ENCODE peak calls at places on chromosomes 7 and 10, in four cellular contexts. W is AG04450, M is tibial nerve, F is brain microvascular endothelial cell. I is an unnamed sample.

GRCh38 chr7:32285698-32286097 is 204.5 kb downstream of the LSM5 start:
- DNase-seq in W (no peak), M (no peak), F (no peak), I (no peak)

GRCh38 chr7:90345548-90346319 is 782 bp upstream of the GTPBP10 start:
- DNase-seq in W (no peak), M (peak), F (peak), I (peak)

GRCh38 chr10:43851030-43851429 is 202.3 kb upstream of the ZNF32 start:
- DNase-seq in W (no peak), M (no peak), F (no peak), I (no peak)

GRCh38 chr7:2619120-2619519 is 12.7 kb upstream of the TTYH3 start:
- DNase-seq in W (peak), M (no peak), F (no peak), I (peak)

GRCh38 chr7:73353243-73353642 is 25.3 kb downstream of the FKBP6 start:
- DNase-seq in W (no peak), M (no peak), F (no peak), I (no peak)

GRCh38 chr7:37065779-37066271 is 341.5 kb upstream of the AOAH start:
- DNase-seq in W (no peak), M (no peak), F (peak), I (peak)

GRCh38 chr7:4479367-4480039 is 202.6 kb upstream of the FOXK1 start:
- DNase-seq in W (no peak), M (no peak), F (peak), I (peak)

GRCh38 chr7:4753610-4754432 is 21.6 kb upstream of the AP5Z1 start:
- DNase-seq in W (no peak), M (peak), F (no peak), I (no peak)

GRCh38 chr7:118858651-118859149 is 634.2 kb downstream of the ANKRD7 start:
- DNase-seq in W (no peak), M (no peak), F (no peak), I (no peak)

GRCh38 chr10:5283305-5284158 is 81.2 kb upstream of the UCN3 start:
- DNase-seq in W (peak), M (peak), F (peak), I (peak)

GRCh38 chr10:93039721-93040120 is 20.9 kb upstream of the CYP26C1 start:
- DNase-seq in W (no peak), M (no peak), F (peak), I (peak)

GRCh38 chr10:118207470-118208007 is 134.6 kb downstream of the FAM204A start:
- DNase-seq in W (no peak), M (no peak), F (no peak), I (no peak)

GRCh38 chr10:99530108-99531025 is 2.4 kb upstream of the NKX2-3 start:
- DNase-seq in W (no peak), M (no peak), F (no peak), I (no peak)

GRCh38 chr7:74355091-74355490 is 65.9 kb downstream of the CLIP2 start:
- DNase-seq in W (peak), M (peak), F (peak), I (peak)

GRCh38 chr10:119306514-119306951 is 99.2 kb downstream of the GRK5 start:
- DNase-seq in W (no peak), M (no peak), F (no peak), I (peak)

GRCh38 chr7:40826419-40827216 is 691.8 kb downstream of the SUGCT start:
- DNase-seq in W (peak), M (no peak), F (peak), I (peak)

GRCh38 chr10:7686351-7687171 is 16.6 kb upstream of the ITIH2 start:
- DNase-seq in W (no peak), M (no peak), F (no peak), I (no peak)

GRCh38 chr10:69527961-69528360 is 45.3 kb downstream of the NEUROG3 start:
- DNase-seq in W (no peak), M (no peak), F (no peak), I (no peak)

GRCh38 chr7:135321556-135321955 is 87.9 kb downstream of the STRA8 start:
- DNase-seq in W (no peak), M (no peak), F (no peak), I (peak)

GRCh38 chr10:130418731-130419130 is 282.5 kb downstream of the GLRX3 start:
- DNase-seq in W (no peak), M (no peak), F (no peak), I (no peak)

GRCh38 chr10:97407211-97407951 is 6.2 kb upstream of the RRP12 start:
- DNase-seq in W (peak), M (peak), F (peak), I (peak)

GRCh38 chr7:131235489-131236317 is 92.0 kb upstream of the MKLN1 start:
- DNase-seq in W (peak), M (peak), F (peak), I (peak)

GRCh38 chr10:520402-520787 is 169.1 kb downstream of the DIP2C start:
- DNase-seq in W (no peak), M (no peak), F (no peak), I (no peak)

GRCh38 chr7:104900525-104900924 is 113.5 kb upstream of the KMT2E start:
- DNase-seq in W (no peak), M (no peak), F (no peak), I (no peak)

GRCh38 chr10:91944880-91945630 is 21.5 kb downstream of the BTAF1 start:
- DNase-seq in W (no peak), M (no peak), F (peak), I (peak)

GRCh38 chr7:73827568-73828106 is 3.2 kb upstream of the CLDN4 start:
- DNase-seq in W (no peak), M (no peak), F (no peak), I (no peak)

GRCh38 chr7:103528152-103528551 is 82.1 kb upstream of the SLC26A5 start:
- DNase-seq in W (no peak), M (no peak), F (no peak), I (no peak)

GRCh38 chr7:103521917-103522316 is 75.9 kb upstream of the SLC26A5 start:
- DNase-seq in W (no peak), M (no peak), F (no peak), I (no peak)

GRCh38 chr7:103524042-103524907 is 78.3 kb upstream of the SLC26A5 start:
- DNase-seq in W (peak), M (no peak), F (peak), I (peak)
- TF ChIP-seq CTCF in W (peak), M (no peak), F (peak), I (peak)

DNA sequence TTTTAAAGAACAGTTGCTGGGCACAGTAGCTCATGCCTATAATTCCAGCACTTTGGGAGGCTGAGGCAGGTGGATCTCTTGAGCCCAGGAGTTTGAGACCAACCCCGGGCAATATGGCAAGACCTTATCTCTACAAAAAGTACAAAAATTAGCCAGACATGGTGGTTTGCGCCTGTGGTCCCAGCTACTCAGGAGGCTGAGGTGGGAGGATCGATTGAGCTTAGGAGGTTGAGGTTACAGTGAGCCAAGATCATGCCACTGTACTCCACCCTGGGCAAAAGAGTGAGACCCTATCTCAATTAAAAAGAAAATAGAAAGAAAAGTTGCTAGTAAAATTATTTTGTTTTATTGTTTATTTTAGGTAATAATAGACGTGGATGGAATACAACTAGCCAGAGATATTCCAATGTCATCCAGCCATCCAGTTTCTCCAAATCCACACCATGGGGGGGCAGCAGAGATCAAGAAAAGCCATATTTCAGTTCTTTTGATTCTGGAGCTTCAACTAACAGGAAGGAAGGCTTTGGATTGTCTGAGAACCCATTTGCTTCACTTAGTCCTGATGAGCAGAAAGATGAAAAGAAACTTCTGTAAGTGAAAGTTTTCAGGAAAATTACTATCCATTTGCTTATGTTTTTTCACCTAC is 3.0 kb downstream of the NUP42 start:
- DNase-seq in W (no peak), M (peak), F (peak), I (peak)
- TF ChIP-seq CTCF in W (peak), M (peak), F (peak), I (peak)

DNA sequence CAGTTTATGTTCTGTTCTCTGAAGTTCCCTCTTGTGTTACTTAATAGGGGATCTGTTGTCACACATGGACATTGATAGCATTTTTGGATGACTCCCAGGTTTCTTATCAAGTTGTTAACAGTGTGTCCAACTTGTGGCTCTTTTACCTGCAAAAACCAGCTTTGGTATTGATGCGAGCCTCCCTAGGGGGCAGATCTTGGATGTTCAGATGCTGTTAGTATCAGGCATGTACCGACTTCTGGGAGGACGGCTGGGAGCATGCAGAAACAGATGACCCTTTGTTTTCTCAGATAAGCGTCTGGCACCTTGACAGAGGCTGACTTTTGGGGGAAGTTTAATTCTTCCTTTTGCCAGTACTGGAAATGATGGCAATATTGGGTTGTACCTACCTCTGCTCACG is 2.2 kb downstream of the PLPP4 start:
- DNase-seq in W (no peak), M (no peak), F (no peak), I (peak)
- TF ChIP-seq CTCF in W (no peak), M (no peak), F (no peak), I (no peak)

DNA sequence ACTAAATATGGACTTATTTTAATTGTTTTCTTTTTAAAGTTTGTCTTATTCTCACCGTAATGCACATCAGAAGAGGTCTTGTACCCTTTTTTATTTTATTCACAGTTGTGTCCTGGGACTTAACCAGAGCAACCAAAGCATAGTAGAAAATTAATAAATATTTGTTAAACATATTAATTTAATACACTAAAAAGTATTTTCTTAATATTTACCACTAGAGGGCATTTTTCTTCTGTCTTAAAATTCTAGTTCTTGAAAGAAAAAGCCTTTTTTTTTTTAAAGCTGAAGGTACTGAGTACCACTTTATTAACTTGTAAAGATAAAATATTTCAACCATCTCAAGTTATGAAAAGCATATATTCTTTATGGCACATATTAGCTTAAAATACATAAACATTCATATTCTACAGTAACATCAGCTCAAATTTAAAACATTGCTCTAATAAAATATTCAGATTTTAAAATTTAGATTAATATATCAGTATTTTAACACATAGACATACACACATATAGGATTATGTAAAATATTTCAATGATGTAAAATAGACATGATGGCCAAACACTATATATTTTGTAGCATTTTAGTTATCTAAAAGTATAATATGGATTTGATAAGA is 260.4 kb downstream of the SEMA3A start:
- DNase-seq in W (no peak), M (no peak), F (no peak), I (no peak)
- TF ChIP-seq CTCF in W (peak), M (no peak), F (peak), I (peak)

GRCh38 chr7:665751-666453 is 60.6 kb upstream of the DNAAF5 start:
- DNase-seq in W (no peak), M (no peak), F (no peak), I (peak)

GRCh38 chr7:666454-667292 is 59.8 kb upstream of the DNAAF5 start:
- DNase-seq in W (no peak), M (no peak), F (no peak), I (no peak)

GRCh38 chr7:670501-671390 is 55.8 kb upstream of the DNAAF5 start:
- DNase-seq in W (no peak), M (no peak), F (no peak), I (no peak)

GRCh38 chr7:668958-669357 is 57.5 kb upstream of the DNAAF5 start:
- DNase-seq in W (no peak), M (no peak), F (no peak), I (no peak)

GRCh38 chr7:668139-668871 is 58.2 kb upstream of the DNAAF5 start:
- DNase-seq in W (peak), M (peak), F (peak), I (peak)
- TF ChIP-seq CTCF in W (no peak), M (no peak), F (no peak), I (no peak)

GRCh38 chr7:38660427-38661099 is 29.4 kb upstream of the AMPH start:
- DNase-seq in W (no peak), M (no peak), F (peak), I (peak)
- TF ChIP-seq CTCF in W (peak), M (no peak), F (peak), I (peak)

GRCh38 chr7:158443688-158444483 is 143.7 kb downstream of the PTPRN2 start:
- DNase-seq in W (no peak), M (no peak), F (no peak), I (no peak)

GRCh38 chr7:158444501-158445420 is 142.9 kb downstream of the PTPRN2 start:
- DNase-seq in W (no peak), M (no peak), F (no peak), I (no peak)

GRCh38 chr7:158439035-158439434 is 148.6 kb downstream of the PTPRN2 start:
- DNase-seq in W (no peak), M (no peak), F (no peak), I (no peak)

GRCh38 chr7:158443014-158443687 is 144.5 kb downstream of the PTPRN2 start:
- DNase-seq in W (no peak), M (no peak), F (no peak), I (no peak)

GRCh38 chr7:158442260-158442659 is 145.4 kb downstream of the PTPRN2 start:
- DNase-seq in W (no peak), M (no peak), F (no peak), I (no peak)
- TF ChIP-seq CTCF in W (no peak), M (no peak), F (peak), I (no peak)

I was measured in astrocyte.